ENCODE peak calls at places on chromosome 5, in eight cellular contexts. C is HT-29; H is globus pallidus; E is CD8-positive, alpha-beta memory T cell; P is iris pigment epithelial cell; M is GM04504; S is Daoy; F is activated T-cell treated with anti-CD3 and anti-CD28 coated beads for 1 hour. Q is an unnamed sample.

GRCh38 chr5:57332350-57332749 is 150.3 kb downstream of the ACTBL2 start:
- DNase-seq in C (no peak), H (no peak), E (no peak), P (peak), M (no peak), S (no peak), F (no peak), Q (no peak)

GRCh38 chr5:163293836-163294235 is 143.6 kb upstream of the CCNG1 start:
- DNase-seq in C (no peak), H (no peak), E (no peak), P (no peak), M (no peak), S (no peak), F (no peak), Q (no peak)

GRCh38 chr5:34930527-34930844 is 1.1 kb downstream of the DNAJC21 start:
- DNase-seq in C (peak), H (no peak), E (no peak), P (peak), M (no peak), S (peak), F (no peak), Q (no peak)

GRCh38 chr5:39475055-39475454 is 50.3 kb upstream of the DAB2 start:
- DNase-seq in C (no peak), H (no peak), E (no peak), P (peak), M (peak), S (no peak), F (no peak), Q (no peak)

GRCh38 chr5:179296150-179296821 is 49.0 kb downstream of the ADAMTS2 start:
- DNase-seq in C (no peak), H (no peak), E (peak), P (no peak), M (no peak), S (no peak), F (no peak), Q (no peak)

GRCh38 chr5:157607371-157608161 is 32.0 kb upstream of the ADAM19 start:
- DNase-seq in C (peak), H (no peak), E (peak), P (peak), M (peak), S (peak), F (peak), Q (peak)

GRCh38 chr5:132500931-132501628 is 10.5 kb upstream of the IRF1 start:
- DNase-seq in C (peak), H (peak), E (peak), P (peak), M (peak), S (peak), F (peak), Q (peak)

GRCh38 chr5:36079200-36079761 is 12.6 kb upstream of the UGT3A2 start:
- DNase-seq in C (peak), H (peak), E (no peak), P (peak), M (peak), S (peak), F (no peak), Q (no peak)

GRCh38 chr5:151173711-151174611 is 16.4 kb upstream of the ANXA6 start:
- DNase-seq in C (no peak), H (no peak), E (no peak), P (no peak), M (no peak), S (no peak), F (no peak), Q (no peak)

GRCh38 chr5:150636391-150637244 is 3.8 kb upstream of the SYNPO start:
- DNase-seq in C (no peak), H (no peak), E (no peak), P (peak), M (no peak), S (peak), F (no peak), Q (no peak)

GRCh38 chr5:107063511-107063910 is 607.2 kb downstream of the EFNA5 start:
- DNase-seq in C (no peak), H (no peak), E (no peak), P (peak), M (no peak), S (no peak), F (no peak), Q (no peak)

GRCh38 chr5:172200476-172200875 is 6.5 kb downstream of the EFCAB9 start:
- DNase-seq in C (no peak), H (no peak), E (no peak), P (no peak), M (no peak), S (no peak), F (no peak), Q (no peak)

GRCh38 chr5:140240987-140241706 is 61.8 kb downstream of the PFDN1 start:
- DNase-seq in C (peak), H (peak), E (no peak), P (peak), M (peak), S (peak), F (no peak), Q (no peak)

GRCh38 chr5:138632900-138633489 is 57.8 kb upstream of the HSPA9 start:
- DNase-seq in C (peak), H (peak), E (no peak), P (peak), M (peak), S (peak), F (no peak), Q (no peak)

GRCh38 chr5:6680922-6681321 is 32.3 kb upstream of the TENT4A start:
- DNase-seq in C (no peak), H (no peak), E (no peak), P (no peak), M (no peak), S (no peak), F (no peak), Q (no peak)

GRCh38 chr5:31853398-31854135 is 214.6 kb downstream of the PDZD2 start:
- DNase-seq in C (no peak), H (no peak), E (no peak), P (peak), M (no peak), S (peak), F (no peak), Q (no peak)

GRCh38 chr5:179409806-179410205 is 64.5 kb upstream of the ADAMTS2 start:
- DNase-seq in C (no peak), H (no peak), E (no peak), P (no peak), M (no peak), S (peak), F (no peak), Q (no peak)

GRCh38 chr5:81542242-81542641 is 148.3 kb upstream of the ACOT12 start:
- DNase-seq in C (no peak), H (no peak), E (no peak), P (no peak), M (no peak), S (no peak), F (no peak), Q (no peak)

GRCh38 chr5:103101079-103101732 is 18.7 kb downstream of the GIN1 start:
- DNase-seq in C (no peak), H (no peak), E (no peak), P (peak), M (no peak), S (no peak), F (no peak), Q (no peak)

GRCh38 chr5:158955636-158956035 is 144.1 kb downstream of the EBF1 start:
- DNase-seq in C (no peak), H (no peak), E (no peak), P (no peak), M (no peak), S (no peak), F (no peak), Q (no peak)

GRCh38 chr5:72379936-72380335 is 59.8 kb downstream of the PTCD2 start:
- DNase-seq in C (no peak), H (no peak), E (no peak), P (peak), M (no peak), S (no peak), F (no peak), Q (no peak)

GRCh38 chr5:100826133-100826532 is 76.9 kb downstream of the ST8SIA4 start:
- DNase-seq in C (no peak), H (no peak), E (no peak), P (no peak), M (no peak), S (no peak), F (no peak), Q (no peak)

GRCh38 chr5:132327278-132327959 is 33.2 kb downstream of the SLC22A4 start:
- DNase-seq in C (no peak), H (no peak), E (no peak), P (peak), M (peak), S (no peak), F (no peak), Q (no peak)

GRCh38 chr5:73996181-73996770 is 370.3 kb downstream of the ARHGEF28 start:
- DNase-seq in C (no peak), H (no peak), E (no peak), P (no peak), M (no peak), S (no peak), F (no peak), Q (no peak)

GRCh38 chr5:154603978-154604679 is 126.1 kb upstream of the HAND1 start:
- DNase-seq in C (no peak), H (no peak), E (no peak), P (peak), M (no peak), S (peak), F (no peak), Q (no peak)

GRCh38 chr5:144104086-144104485 is 66.4 kb downstream of the YIPF5 start:
- DNase-seq in C (no peak), H (no peak), E (no peak), P (no peak), M (no peak), S (no peak), F (no peak), Q (no peak)

GRCh38 chr5:103541114-103541513 is 21.5 kb downstream of the NUDT12 start:
- DNase-seq in C (no peak), H (no peak), E (no peak), P (no peak), M (no peak), S (no peak), F (no peak), Q (no peak)

GRCh38 chr5:175654346-175654745 is 3.5 kb upstream of the HRH2 start:
- DNase-seq in C (no peak), H (no peak), E (no peak), P (no peak), M (no peak), S (no peak), F (no peak), Q (no peak)

GRCh38 chr5:56737002-56737621 is 78.2 kb upstream of the MAP3K1 start:
- DNase-seq in C (peak), H (no peak), E (no peak), P (peak), M (peak), S (no peak), F (no peak), Q (no peak)

Q was measured in activated T-helper 1 cell treated with Interleukin-2 at 50 U/mL for 16 hours.